ENCODE peak calls at places on chromosomes 11 and 22, in six cellular contexts. U, P, O, B, R and G are unnamed samples.

GRCh38 chr11:11291432-11292015 is 61.5 kb downstream of the CSNK2A3 start:
- DNase-seq in U (no peak), P (no peak), O (no peak), B (no peak), R (no peak), G (no peak)

GRCh38 chr11:131675489-131675888 is 305.1 kb downstream of the NTM start:
- DNase-seq in U (no peak), P (no peak), O (no peak), B (no peak), R (no peak), G (no peak)

GRCh38 chr11:124724854-124725718 is 14.7 kb upstream of the NRGN start:
- DNase-seq in U (peak; percentile 33), P (no peak), O (peak; percentile 84), B (no peak), R (peak; percentile 42), G (no peak)

GRCh38 chr22:21948390-21948789 is 4.3 kb downstream of the PPM1F start:
- DNase-seq in U (no peak), P (no peak), O (no peak), B (no peak), R (no peak), G (no peak)

GRCh38 chr22:21457023-21457787 is 10.0 kb upstream of the TMEM191C start:
- DNase-seq in U (no peak), P (no peak), O (no peak), B (no peak), R (no peak), G (peak; percentile 11)

GRCh38 chr22:48351376-48352085 is 1476.1 kb downstream of the BRD1 start:
- DNase-seq in U (no peak), P (no peak), O (no peak), B (no peak), R (no peak), G (no peak)

GRCh38 chr11:72439455-72439854 is 5.1 kb upstream of the CLPB start:
- DNase-seq in U (no peak), P (no peak), O (no peak), B (no peak), R (no peak), G (no peak)

GRCh38 chr11:46383974-46384701 is 2.7 kb downstream of the MDK start:
- DNase-seq in U (no peak), P (no peak), O (no peak), B (no peak), R (peak; percentile 71), G (no peak)

GRCh38 chr11:36751251-36751839 is 153.3 kb upstream of the RAG2 start:
- DNase-seq in U (no peak), P (no peak), O (no peak), B (no peak), R (no peak), G (no peak)

GRCh38 chr11:12547953-12548650 is 126.1 kb upstream of the TEAD1 start:
- DNase-seq in U (peak; percentile 29), P (no peak), O (no peak), B (no peak), R (no peak), G (no peak)

GRCh38 chr11:90134420-90135003 is at the start of gene NAALAD2:
- DNase-seq in U (peak; percentile 68), P (peak; percentile 72), O (peak; percentile 51), B (peak; percentile 87), R (peak; percentile 11), G (no peak)

GRCh38 chr11:29333993-29334780 is 682.6 kb downstream of the KCNA4 start:
- DNase-seq in U (no peak), P (no peak), O (no peak), B (peak; percentile 64), R (no peak), G (peak; percentile 71)

GRCh38 chr11:111391328-111392124 is 12.5 kb upstream of the POU2AF1 start:
- DNase-seq in U (no peak), P (no peak), O (no peak), B (no peak), R (no peak), G (no peak)

GRCh38 chr11:16923987-16924386 is 90.2 kb downstream of the PLEKHA7 start:
- DNase-seq in U (no peak), P (no peak), O (no peak), B (no peak), R (peak; percentile 80), G (no peak)

GRCh38 chr11:44702897-44703296 is 23.9 kb upstream of the TSPAN18 start:
- DNase-seq in U (no peak), P (no peak), O (no peak), B (no peak), R (no peak), G (no peak)

GRCh38 chr11:64306876-64307622 is 1.7 kb downstream of the ESRRA start:
- DNase-seq in U (no peak), P (no peak), O (no peak), B (no peak), R (peak; percentile 65), G (no peak)

GRCh38 chr11:70824590-70825300 is 426.4 kb downstream of the CTTN start:
- DNase-seq in U (no peak), P (no peak), O (no peak), B (peak; percentile 24), R (no peak), G (no peak)

GRCh38 chr11:35664977-35665441 is 2.4 kb downstream of the TRIM44 start:
- DNase-seq in U (no peak), P (no peak), O (no peak), B (peak; percentile 15), R (no peak), G (no peak)

GRCh38 chr11:1341928-1342524 is 32.6 kb upstream of the TOLLIP start:
- DNase-seq in U (no peak), P (no peak), O (no peak), B (no peak), R (no peak), G (no peak)

GRCh38 chr11:40689823-40690222 is 769.6 kb downstream of the LRRC4C start:
- DNase-seq in U (no peak), P (no peak), O (no peak), B (no peak), R (no peak), G (no peak)

GRCh38 chr11:833114-833791 is 501 bp downstream of the CD151 start:
- DNase-seq in U (peak; percentile 72), P (no peak), O (peak; percentile 76), B (peak; percentile 64), R (peak; percentile 73), G (no peak)

GRCh38 chr11:65225284-65226102 is 36.3 kb upstream of the POLA2 start:
- DNase-seq in U (peak; percentile 65), P (peak; percentile 52), O (peak; percentile 79), B (peak; percentile 88), R (peak; percentile 69), G (peak; percentile 6)

GRCh38 chr11:69004411-69005182 is 8.4 kb downstream of the MRGPRF start:
- DNase-seq in U (no peak), P (no peak), O (peak; percentile 19), B (no peak), R (no peak), G (no peak)

GRCh38 chr22:45864959-45865496 is 111.9 kb downstream of the WNT7B start:
- DNase-seq in U (no peak), P (no peak), O (no peak), B (no peak), R (no peak), G (no peak)

GRCh38 chr11:96168623-96169022 is 174.4 kb downstream of the MAML2 start:
- DNase-seq in U (no peak), P (no peak), O (no peak), B (no peak), R (no peak), G (peak; percentile 77)

GRCh38 chr11:117724621-117725020 is 72.4 kb downstream of the DSCAML1 start:
- DNase-seq in U (no peak), P (no peak), O (no peak), B (no peak), R (no peak), G (no peak)

GRCh38 chr11:128708660-128709059 is 14.8 kb downstream of the FLI1 start:
- DNase-seq in U (no peak), P (no peak), O (no peak), B (no peak), R (no peak), G (no peak)

DNA sequence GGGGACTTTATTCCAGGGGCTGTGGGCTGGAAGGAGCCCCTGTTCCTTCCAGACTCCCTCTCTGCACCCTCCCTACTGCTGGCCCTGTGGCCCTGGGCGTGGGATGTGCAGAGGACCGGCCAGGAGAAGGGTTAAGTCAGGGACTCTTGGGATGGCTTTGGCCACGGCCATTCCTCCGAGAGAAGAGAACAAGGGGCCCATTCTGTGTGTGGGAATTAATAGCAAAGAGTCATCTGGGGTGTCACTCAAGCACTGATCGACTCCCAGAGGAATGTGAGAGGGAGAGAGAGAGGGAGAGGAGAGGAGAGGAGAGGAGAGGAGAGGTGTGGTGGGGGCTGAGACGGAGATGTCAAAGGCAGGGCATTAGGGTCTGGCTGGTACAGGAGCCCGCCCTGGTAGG is 14.2 kb upstream of the SOX10 start:
- DNase-seq in U (no peak), P (peak; percentile 66), O (no peak), B (no peak), R (no peak), G (no peak)
- H3K27ac ChIP-seq in U (no peak overlapping the region), P (peak overlapping the region; percentile 95), O (no peak overlapping the region), B (no peak overlapping the region), R (no peak overlapping the region), G (no peak overlapping the region)

GRCh38 chr22:43697894-43698293 is 114.2 kb downstream of the EFCAB6 start:
- DNase-seq in U (no peak), P (no peak), O (no peak), B (no peak), R (no peak), G (no peak)
- H3K4me3 ChIP-seq in U (no peak overlapping the region), P (no peak overlapping the region), O (no peak overlapping the region), B (no peak overlapping the region), R (no peak overlapping the region), G (no peak overlapping the region)

DNA sequence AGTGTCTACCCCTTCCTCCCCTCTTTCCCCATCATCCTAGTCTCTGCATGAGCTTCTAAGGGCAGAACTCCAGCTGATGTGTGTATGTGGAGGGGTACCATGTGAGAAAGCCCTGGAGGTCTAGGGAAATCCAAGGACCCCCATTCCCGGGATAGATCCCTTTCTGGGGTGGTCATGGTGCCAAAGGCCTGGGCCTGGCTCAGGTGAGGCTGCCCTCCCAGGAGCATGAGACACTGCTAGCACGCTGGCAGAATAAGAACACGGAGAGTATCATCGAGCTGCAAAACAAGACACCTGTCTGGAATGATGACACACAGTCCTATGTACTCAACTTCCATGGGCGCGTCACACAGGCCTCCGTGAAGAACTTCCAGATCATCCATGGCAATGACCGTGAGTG is 19.6 kb downstream of the TUB start:
- DNase-seq in U (no peak), P (no peak), O (no peak), B (no peak), R (no peak), G (no peak)
- H3K27ac ChIP-seq in U (no peak overlapping the region), P (no peak overlapping the region), O (no peak overlapping the region), B (no peak overlapping the region), R (no peak overlapping the region), G (no peak overlapping the region)

DNA sequence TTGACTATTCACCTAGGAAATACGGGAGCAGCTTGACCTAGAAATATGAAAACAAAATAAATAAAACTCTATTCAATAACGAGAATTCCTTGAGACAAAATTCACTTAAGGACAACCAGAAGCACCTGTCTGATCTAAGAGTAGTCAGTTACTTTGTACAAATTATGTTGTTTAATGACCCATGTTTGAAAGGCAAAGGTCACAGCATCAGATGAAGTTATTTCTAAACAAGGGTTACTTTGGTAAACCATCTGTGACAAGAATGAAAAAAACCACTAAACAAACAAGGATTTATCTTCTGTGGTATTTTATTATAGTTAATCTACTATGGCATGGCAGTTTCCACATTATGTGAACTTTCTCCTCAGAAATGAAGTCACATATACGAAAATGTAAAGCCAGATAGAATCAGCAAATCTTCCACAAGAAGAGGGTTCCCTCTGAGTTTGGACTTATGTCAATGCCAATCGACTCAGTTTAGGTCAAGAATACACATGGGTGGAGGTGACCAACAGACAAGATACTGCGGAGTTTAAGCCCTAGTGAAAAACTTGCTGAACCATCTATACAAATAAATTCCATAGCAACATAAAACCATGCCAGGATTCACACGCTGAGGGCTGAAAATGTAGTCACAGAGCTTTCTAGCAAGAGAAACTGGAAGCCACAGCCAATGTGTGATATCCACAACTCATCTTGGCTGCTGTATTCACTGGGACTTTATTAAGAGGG is 53.4 kb downstream of the NCAPD3 start:
- DNase-seq in U (no peak), P (no peak), O (no peak), B (no peak), R (no peak), G (no peak)
- H3K4me3 ChIP-seq in U (no peak overlapping the region), P (no peak overlapping the region), O (no peak overlapping the region), B (no peak overlapping the region), R (no peak overlapping the region), G (no peak overlapping the region)